ENCODE peak calls at places on chromosome 12, in nine cellular contexts. T is pancreas, I is ascending aorta, G is transverse colon, X is upper lobe of right lung, O is choroid plexus epithelial cell, R is GM12878, E is AG10803, V is Panc1. U is an unnamed sample.

GRCh38 chr12:55726911-55727310 is 1.9 kb downstream of the CD63 start:
- DNase-seq in E (no peak), T (no peak), G (no peak), V (no peak), O (no peak), R (no peak), I (no peak), X (no peak), U (no peak)

GRCh38 chr12:108858399-108859074 is 1.2 kb upstream of the SSH1 start:
- DNase-seq in X (no peak), E (peak; percentile 39), T (peak; percentile 33), G (no peak), O (no peak), I (no peak), R (no peak), V (no peak), U (no peak)

GRCh38 chr12:47991592-47991991 is 12.7 kb downstream of the COL2A1 start:
- DNase-seq in G (no peak), V (no peak), I (no peak), O (no peak), R (no peak), X (no peak), T (no peak), E (no peak), U (no peak)

GRCh38 chr12:25594376-25594775 is 41.3 kb upstream of the LMNTD1 start:
- DNase-seq in G (no peak), O (no peak), T (no peak), E (peak; percentile 63), X (no peak), R (no peak), I (no peak), V (no peak), U (no peak)

GRCh38 chr12:93094988-93095737 is 166.1 kb upstream of the EEA1 start:
- DNase-seq in T (no peak), R (peak; percentile 70), G (no peak), X (no peak), I (no peak), E (no peak), V (no peak), O (no peak), U (peak; percentile 81)

GRCh38 chr12:80041071-80041470 is 58.3 kb upstream of the OTOGL start:
- DNase-seq in O (no peak), E (no peak), R (no peak), V (no peak), X (no peak), I (no peak), T (no peak), G (no peak), U (no peak)

GRCh38 chr12:31206038-31206670 is 119.8 kb downstream of the SINHCAF start:
- DNase-seq in O (peak; percentile 89), R (no peak), G (no peak), E (peak; percentile 63), V (no peak), I (no peak), T (no peak), X (no peak), U (no peak)

GRCh38 chr12:32252199-32253073 is 145.8 kb downstream of the BICD1 start:
- DNase-seq in G (no peak), R (peak; percentile 76), E (no peak), I (no peak), O (no peak), V (no peak), X (no peak), T (no peak), U (peak; percentile 71)

GRCh38 chr12:80708535-80709328 is 1.3 kb downstream of the MYF6 start:
- DNase-seq in X (no peak), T (no peak), E (no peak), G (no peak), R (no peak), I (no peak), O (peak; percentile 9), V (no peak), U (no peak)

GRCh38 chr12:33994857-33995808 is 27.2 kb upstream of the ALG10 start:
- DNase-seq in G (no peak), R (no peak), I (no peak), X (no peak), O (no peak), T (no peak), E (no peak), V (no peak), U (no peak)

GRCh38 chr12:1529862-1530591 is 64.4 kb downstream of the FBXL14 start:
- DNase-seq in T (no peak), I (no peak), O (no peak), R (no peak), V (no peak), E (peak; percentile 42), G (peak; percentile 49), X (peak; percentile 60), U (no peak)
- H3K4me3 ChIP-seq in T (peak overlapping the region; percentile 39), I (peak overlapping the region; percentile 87), O (peak overlapping the region; percentile 66), R (peak overlapping the region; percentile 78), V (peak overlapping the region; percentile 10), E (peak overlapping the region; percentile 75), G (peak overlapping the region; percentile 54), X (peak overlapping the region; percentile 42), U (peak overlapping the region; percentile 74)

GRCh38 chr12:14289596-14289995 is 75.9 kb upstream of the ATF7IP start:
- DNase-seq in R (no peak), X (no peak), V (no peak), G (no peak), I (no peak), T (no peak), O (no peak), E (no peak), U (no peak)
- H3K4me3 ChIP-seq in R (no peak overlapping the region), X (no peak overlapping the region), V (no peak overlapping the region), G (no peak overlapping the region), I (no peak overlapping the region), T (no peak overlapping the region), O (no peak overlapping the region), E (no peak overlapping the region), U (no peak overlapping the region)

GRCh38 chr12:51846911-51847829 is 1.3 kb downstream of the FIGNL2 start:
- DNase-seq in X (peak; percentile 71), V (no peak), O (no peak), E (no peak), R (no peak), T (peak; percentile 52), G (peak; percentile 44), I (no peak), U (no peak)
- H3K4me3 ChIP-seq in X (peak overlapping the region; percentile 56), V (peak overlapping the region; percentile 48), O (peak overlapping the region; percentile 24), E (peak overlapping the region; percentile 49), R (no peak overlapping the region), T (peak overlapping the region; percentile 37), G (peak overlapping the region; percentile 52), I (peak overlapping the region; percentile 69), U (no peak overlapping the region)

DNA sequence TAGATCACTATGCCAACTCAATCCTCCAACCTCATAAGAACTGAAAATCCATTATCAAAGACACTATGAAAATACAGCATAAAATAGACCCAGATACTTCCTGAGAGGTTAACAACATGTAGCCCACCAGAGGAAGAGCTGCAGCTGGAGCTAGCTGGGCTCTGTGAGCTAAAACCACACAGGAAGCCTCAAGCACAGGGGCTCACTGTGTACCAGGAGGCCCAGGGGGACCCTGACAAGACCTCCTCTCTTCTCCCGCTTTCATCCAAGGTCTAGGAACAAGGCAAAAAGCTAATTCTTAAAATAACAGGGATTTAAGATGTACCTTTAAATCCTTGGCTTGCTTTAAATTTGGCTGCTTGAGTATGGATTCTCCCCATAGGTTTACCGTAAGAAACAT is 53.6 kb downstream of the EIF2S3B start:
- DNase-seq in X (no peak), T (no peak), O (no peak), R (no peak), I (no peak), V (no peak), G (no peak), E (no peak), U (no peak)
- H3K4me3 ChIP-seq in X (no peak overlapping the region), T (no peak overlapping the region), O (no peak overlapping the region), R (no peak overlapping the region), I (no peak overlapping the region), V (no peak overlapping the region), G (no peak overlapping the region), E (no peak overlapping the region), U (no peak overlapping the region)

GRCh38 chr12:2958432-2959193 is 584 bp upstream of the TEAD4 start:
- DNase-seq in G (peak; percentile 73), X (peak; percentile 86), V (no peak), T (peak; percentile 84), E (peak; percentile 77), O (peak; percentile 33), I (peak; percentile 77), R (no peak), U (no peak)
- H3K4me3 ChIP-seq in G (peak overlapping the region; percentile 85), X (peak overlapping the region; percentile 62), V (peak overlapping the region; percentile 71), T (peak overlapping the region; percentile 62), E (peak overlapping the region; percentile 78), O (peak overlapping the region; percentile 68), I (peak overlapping the region; percentile 71), R (no peak overlapping the region), U (peak overlapping the region; percentile 63)

DNA sequence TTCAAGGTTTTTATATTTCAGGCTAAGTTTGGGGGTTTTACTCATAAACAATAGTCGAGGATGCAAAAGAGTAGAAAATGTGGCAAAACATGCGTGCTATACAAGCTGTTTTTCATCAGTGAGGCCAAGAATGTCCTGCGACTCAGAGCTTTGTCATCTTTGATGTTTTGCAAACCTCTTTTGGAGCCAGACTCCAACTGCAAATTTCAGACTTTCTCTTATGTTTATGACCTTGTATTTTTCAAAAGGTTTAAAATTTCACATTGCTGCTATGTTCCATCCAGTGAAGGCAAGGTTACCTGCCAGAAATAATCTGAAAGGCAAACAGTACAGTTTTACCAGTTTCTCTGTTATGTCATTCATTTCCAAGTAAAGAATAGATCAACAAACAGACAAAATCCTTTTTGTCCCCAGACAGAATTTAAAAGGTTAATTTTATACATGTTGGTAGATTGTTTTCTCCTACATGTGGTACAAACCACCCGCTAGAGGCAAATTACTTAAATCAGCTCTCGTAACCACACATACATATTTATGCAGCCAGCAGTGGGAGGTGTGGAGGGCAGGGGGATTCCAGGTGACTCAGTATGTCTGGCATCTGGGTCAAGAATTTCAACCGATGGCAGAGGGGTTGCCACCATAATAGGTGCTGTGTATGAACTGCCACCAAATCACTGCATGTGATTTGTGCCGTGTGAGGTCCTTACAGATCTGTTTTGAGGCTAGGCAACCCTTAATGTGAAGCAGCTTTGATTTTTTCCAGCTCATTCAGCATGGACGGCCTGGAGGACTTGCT is 119.8 kb upstream of the CPM start:
- DNase-seq in V (no peak), O (peak; percentile 89), X (no peak), G (no peak), R (peak; percentile 32), E (peak; percentile 94), T (no peak), I (no peak), U (no peak)
- H3K4me3 ChIP-seq in V (no peak overlapping the region), O (no peak overlapping the region), X (no peak overlapping the region), G (no peak overlapping the region), R (no peak overlapping the region), E (peak overlapping the region; percentile 9), T (no peak overlapping the region), I (no peak overlapping the region), U (no peak overlapping the region)